ENCODE peak calls at places on chromosome 10, in six cellular contexts. U, A, B, Y, S and H are unnamed samples.

GRCh38 chr10:132679640-132680039 is 106.3 kb downstream of the NKX6-2 start:
- DNase-seq in A (no peak), U (no peak), Y (no peak), B (no peak), S (no peak), H (no peak)

GRCh38 chr10:93074597-93075368 is 1.1 kb downstream of the CYP26A1 start:
- DNase-seq in A (no peak), U (no peak), Y (no peak), S (no peak), B (no peak), H (no peak)

GRCh38 chr10:69472544-69472943 is 21.3 kb downstream of the TSPAN15 start:
- DNase-seq in S (no peak), B (no peak), A (no peak), Y (no peak), U (no peak), H (no peak)

GRCh38 chr10:72058989-72059842 is 29.1 kb downstream of the SPOCK2 start:
- DNase-seq in B (no peak), U (no peak), A (peak; percentile 42), Y (no peak), S (no peak), H (no peak)

GRCh38 chr10:4127518-4128315 is 342.7 kb upstream of the KLF6 start:
- DNase-seq in B (no peak), A (no peak), Y (no peak), U (peak; percentile 75), S (no peak), H (peak; percentile 2)

GRCh38 chr10:102230264-102230860 is 4.3 kb downstream of the ELOVL3 start:
- DNase-seq in A (no peak), B (peak; percentile 26), S (peak; percentile 23), U (peak; percentile 26), Y (no peak), H (peak; percentile 84)

GRCh38 chr10:116017405-116017804 is 255.6 kb downstream of the GFRA1 start:
- DNase-seq in B (no peak), Y (no peak), U (no peak), A (no peak), S (no peak), H (no peak)

GRCh38 chr10:80204193-80204714 is 1.1 kb downstream of the ANXA11 start:
- DNase-seq in S (no peak), B (no peak), Y (no peak), U (no peak), A (no peak), H (no peak)

GRCh38 chr10:113261806-113262205 is 291.0 kb upstream of the HABP2 start:
- DNase-seq in B (no peak), Y (no peak), U (no peak), A (no peak), S (no peak), H (peak; percentile 4)

GRCh38 chr10:114024876-114025609 is 18.6 kb upstream of the ADRB1 start:
- DNase-seq in U (no peak), B (no peak), S (no peak), Y (peak; percentile 35), A (no peak), H (no peak)

GRCh38 chr10:33236916-33237315 is 97.6 kb downstream of the NRP1 start:
- DNase-seq in Y (no peak), U (no peak), A (no peak), S (no peak), B (no peak), H (no peak)